ENCODE peak calls at places on chromosome 2, in seven cellular contexts. One of them, this sample, is unnamed.
A peak's percentile ranks its signal among the peaks of the same experiment; 100 is the strongest.

GRCh38 chr2:106187426-106187825 is 6.7 kb downstream of the UXS1 start:
- DNase-seq in psoas muscle: no peak
- DNase-seq in aorta: no peak
- DNase-seq in heart left ventricle: no peak
- DNase-seq in right cardiac atrium: no peak
- DNase-seq in neuronal stem cell: no peak
- DNase-seq in HepG2: no peak
- DNase-seq in this sample: no peak

GRCh38 chr2:37775908-37776250 is 104.4 kb upstream of the CDC42EP3 start:
- DNase-seq in psoas muscle: no peak
- DNase-seq in aorta: no peak
- DNase-seq in heart left ventricle: no peak
- DNase-seq in right cardiac atrium: no peak
- DNase-seq in neuronal stem cell: no peak
- DNase-seq in HepG2: no peak
- DNase-seq in this sample: peak; percentile 42

GRCh38 chr2:104786204-104786603 is 67.7 kb upstream of the POU3F3 start:
- DNase-seq in psoas muscle: no peak
- DNase-seq in aorta: no peak
- DNase-seq in heart left ventricle: no peak
- DNase-seq in right cardiac atrium: no peak
- DNase-seq in neuronal stem cell: no peak
- DNase-seq in HepG2: no peak
- DNase-seq in this sample: no peak

GRCh38 chr2:195596840-195597239 is 60.2 kb upstream of the SLC39A10 start:
- DNase-seq in psoas muscle: no peak
- DNase-seq in aorta: no peak
- DNase-seq in heart left ventricle: no peak
- DNase-seq in right cardiac atrium: no peak
- DNase-seq in neuronal stem cell: no peak
- DNase-seq in HepG2: no peak
- DNase-seq in this sample: no peak

GRCh38 chr2:53353372-53354111 is 414.1 kb upstream of the CHAC2 start:
- DNase-seq in psoas muscle: no peak
- DNase-seq in aorta: peak; percentile 48
- DNase-seq in heart left ventricle: no peak
- DNase-seq in right cardiac atrium: no peak
- DNase-seq in neuronal stem cell: peak; percentile 4
- DNase-seq in HepG2: no peak
- DNase-seq in this sample: no peak

GRCh38 chr2:53629527-53629926 is 138.1 kb upstream of the CHAC2 start:
- DNase-seq in psoas muscle: no peak
- DNase-seq in aorta: no peak
- DNase-seq in heart left ventricle: no peak
- DNase-seq in right cardiac atrium: no peak
- DNase-seq in neuronal stem cell: no peak
- DNase-seq in HepG2: no peak
- DNase-seq in this sample: no peak

GRCh38 chr2:179049203-179049545 is 763 bp downstream of the CCDC141 start:
- DNase-seq in psoas muscle: no peak
- DNase-seq in aorta: no peak
- DNase-seq in heart left ventricle: no peak
- DNase-seq in right cardiac atrium: no peak
- DNase-seq in neuronal stem cell: no peak
- DNase-seq in HepG2: no peak
- DNase-seq in this sample: no peak

GRCh38 chr2:144455979-144456378 is 63.9 kb downstream of the ZEB2 start:
- DNase-seq in psoas muscle: no peak
- DNase-seq in aorta: no peak
- DNase-seq in heart left ventricle: no peak
- DNase-seq in right cardiac atrium: no peak
- DNase-seq in neuronal stem cell: no peak
- DNase-seq in HepG2: no peak
- DNase-seq in this sample: no peak

GRCh38 chr2:44689516-44689915 is 252.0 kb upstream of the SIX3 start:
- DNase-seq in psoas muscle: no peak
- DNase-seq in aorta: no peak
- DNase-seq in heart left ventricle: no peak
- DNase-seq in right cardiac atrium: no peak
- DNase-seq in neuronal stem cell: no peak
- DNase-seq in HepG2: no peak
- DNase-seq in this sample: no peak

GRCh38 chr2:48448274-48449061 is 81.5 kb upstream of the STON1 start:
- DNase-seq in psoas muscle: no peak
- DNase-seq in aorta: no peak
- DNase-seq in heart left ventricle: no peak
- DNase-seq in right cardiac atrium: no peak
- DNase-seq in neuronal stem cell: no peak
- DNase-seq in HepG2: peak; percentile 85
- DNase-seq in this sample: no peak

GRCh38 chr2:190180313-190181065 is 118.0 kb upstream of the MSTN start:
- DNase-seq in psoas muscle: peak; percentile 71
- DNase-seq in aorta: peak; percentile 83
- DNase-seq in heart left ventricle: peak; percentile 74
- DNase-seq in right cardiac atrium: peak; percentile 91
- DNase-seq in neuronal stem cell: peak; percentile 55
- DNase-seq in HepG2: peak; percentile 86
- DNase-seq in this sample: no peak

GRCh38 chr2:172430671-172431070 is 3.3 kb downstream of the ITGA6 start:
- DNase-seq in psoas muscle: no peak
- DNase-seq in aorta: no peak
- DNase-seq in heart left ventricle: no peak
- DNase-seq in right cardiac atrium: no peak
- DNase-seq in neuronal stem cell: no peak
- DNase-seq in HepG2: no peak
- DNase-seq in this sample: no peak

GRCh38 chr2:165293439-165294420 is 54.5 kb downstream of the SCN2A start:
- DNase-seq in psoas muscle: no peak
- DNase-seq in aorta: no peak
- DNase-seq in heart left ventricle: peak; percentile 60
- DNase-seq in right cardiac atrium: no peak
- DNase-seq in neuronal stem cell: peak; percentile 70
- DNase-seq in HepG2: peak; percentile 81
- DNase-seq in this sample: no peak

GRCh38 chr2:25421289-25421688 is 79.6 kb upstream of the DNMT3A start:
- DNase-seq in psoas muscle: no peak
- DNase-seq in aorta: no peak
- DNase-seq in heart left ventricle: no peak
- DNase-seq in right cardiac atrium: no peak
- DNase-seq in neuronal stem cell: no peak
- DNase-seq in HepG2: no peak
- DNase-seq in this sample: no peak

GRCh38 chr2:223519471-223519870 is 82.7 kb downstream of the SCG2 start:
- DNase-seq in psoas muscle: no peak
- DNase-seq in aorta: no peak
- DNase-seq in heart left ventricle: no peak
- DNase-seq in right cardiac atrium: no peak
- DNase-seq in neuronal stem cell: no peak
- DNase-seq in HepG2: no peak
- DNase-seq in this sample: no peak

GRCh38 chr2:12070153-12070552 is 323.7 kb downstream of the LPIN1 start:
- DNase-seq in psoas muscle: no peak
- DNase-seq in aorta: no peak
- DNase-seq in heart left ventricle: no peak
- DNase-seq in right cardiac atrium: no peak
- DNase-seq in neuronal stem cell: no peak
- DNase-seq in HepG2: no peak
- DNase-seq in this sample: no peak

GRCh38 chr2:67070826-67071225 is 326.3 kb upstream of the ETAA1 start:
- DNase-seq in psoas muscle: no peak
- DNase-seq in aorta: no peak
- DNase-seq in heart left ventricle: no peak
- DNase-seq in right cardiac atrium: no peak
- DNase-seq in neuronal stem cell: no peak
- DNase-seq in HepG2: no peak
- DNase-seq in this sample: no peak
- H3K4me3 ChIP-seq in psoas muscle: no peak overlapping the region
- H3K4me3 ChIP-seq in aorta: no peak overlapping the region
- H3K4me3 ChIP-seq in heart left ventricle: no peak overlapping the region
- H3K4me3 ChIP-seq in right cardiac atrium: no peak overlapping the region
- H3K4me3 ChIP-seq in neuronal stem cell: no peak overlapping the region
- H3K4me3 ChIP-seq in HepG2: no peak overlapping the region
- H3K4me3 ChIP-seq in this sample: no peak overlapping the region

GRCh38 chr2:177427316-177427715 is 34.7 kb downstream of the AGPS start:
- DNase-seq in psoas muscle: no peak
- DNase-seq in aorta: no peak
- DNase-seq in heart left ventricle: no peak
- DNase-seq in right cardiac atrium: no peak
- DNase-seq in neuronal stem cell: no peak
- DNase-seq in HepG2: no peak
- DNase-seq in this sample: no peak

GRCh38 chr2:177432703-177433102 is 40.1 kb downstream of the AGPS start:
- DNase-seq in psoas muscle: no peak
- DNase-seq in aorta: no peak
- DNase-seq in heart left ventricle: no peak
- DNase-seq in right cardiac atrium: no peak
- DNase-seq in neuronal stem cell: no peak
- DNase-seq in HepG2: no peak
- DNase-seq in this sample: no peak

GRCh38 chr2:177433402-177433801 is 40.8 kb downstream of the AGPS start:
- DNase-seq in psoas muscle: no peak
- DNase-seq in aorta: no peak
- DNase-seq in heart left ventricle: no peak
- DNase-seq in right cardiac atrium: no peak
- DNase-seq in neuronal stem cell: no peak
- DNase-seq in HepG2: no peak
- DNase-seq in this sample: no peak

GRCh38 chr2:177429688-177430325 is 37.2 kb downstream of the AGPS start:
- DNase-seq in psoas muscle: no peak
- DNase-seq in aorta: no peak
- DNase-seq in heart left ventricle: no peak
- DNase-seq in right cardiac atrium: no peak
- DNase-seq in neuronal stem cell: no peak
- DNase-seq in HepG2: no peak
- DNase-seq in this sample: no peak

GRCh38 chr2:177430425-177430824 is 37.9 kb downstream of the AGPS start:
- DNase-seq in psoas muscle: no peak
- DNase-seq in aorta: no peak
- DNase-seq in heart left ventricle: no peak
- DNase-seq in right cardiac atrium: no peak
- DNase-seq in neuronal stem cell: no peak
- DNase-seq in HepG2: no peak
- DNase-seq in this sample: no peak
- H3K27ac ChIP-seq in psoas muscle: no peak overlapping the region
- H3K27ac ChIP-seq in aorta: no peak overlapping the region
- H3K27ac ChIP-seq in heart left ventricle: no peak overlapping the region
- H3K27ac ChIP-seq in right cardiac atrium: no peak overlapping the region
- H3K27ac ChIP-seq in neuronal stem cell: no peak overlapping the region
- H3K27ac ChIP-seq in HepG2: no peak overlapping the region
- H3K27ac ChIP-seq in this sample: no peak overlapping the region

GRCh38 chr2:9596621-9597311 is 34.0 kb downstream of the YWHAQ start:
- DNase-seq in psoas muscle: no peak
- DNase-seq in aorta: no peak
- DNase-seq in heart left ventricle: no peak
- DNase-seq in right cardiac atrium: no peak
- DNase-seq in neuronal stem cell: no peak
- DNase-seq in HepG2: no peak
- DNase-seq in this sample: no peak

GRCh38 chr2:9592699-9593098 is 37.1 kb upstream of the ADAM17 start:
- DNase-seq in psoas muscle: no peak
- DNase-seq in aorta: no peak
- DNase-seq in heart left ventricle: no peak
- DNase-seq in right cardiac atrium: no peak
- DNase-seq in neuronal stem cell: no peak
- DNase-seq in HepG2: no peak
- DNase-seq in this sample: no peak

GRCh38 chr2:9595746-9596145 is 35.1 kb downstream of the YWHAQ start:
- DNase-seq in psoas muscle: no peak
- DNase-seq in aorta: no peak
- DNase-seq in heart left ventricle: no peak
- DNase-seq in right cardiac atrium: no peak
- DNase-seq in neuronal stem cell: no peak
- DNase-seq in HepG2: no peak
- DNase-seq in this sample: no peak

GRCh38 chr2:9593936-9594335 is 36.9 kb downstream of the YWHAQ start:
- DNase-seq in psoas muscle: no peak
- DNase-seq in aorta: no peak
- DNase-seq in heart left ventricle: no peak
- DNase-seq in right cardiac atrium: no peak
- DNase-seq in neuronal stem cell: no peak
- DNase-seq in HepG2: no peak
- DNase-seq in this sample: no peak

GRCh38 chr2:9594361-9595063 is 36.3 kb downstream of the YWHAQ start:
- DNase-seq in psoas muscle: no peak
- DNase-seq in aorta: no peak
- DNase-seq in heart left ventricle: no peak
- DNase-seq in right cardiac atrium: no peak
- DNase-seq in neuronal stem cell: no peak
- DNase-seq in HepG2: peak; percentile 16
- DNase-seq in this sample: peak; percentile 44
- H3K4me3 ChIP-seq in psoas muscle: no peak overlapping the region
- H3K4me3 ChIP-seq in aorta: no peak overlapping the region
- H3K4me3 ChIP-seq in heart left ventricle: no peak overlapping the region
- H3K4me3 ChIP-seq in right cardiac atrium: no peak overlapping the region
- H3K4me3 ChIP-seq in neuronal stem cell: no peak overlapping the region
- H3K4me3 ChIP-seq in HepG2: no peak overlapping the region
- H3K4me3 ChIP-seq in this sample: no peak overlapping the region

GRCh38 chr2:15814406-15814805 is 125.9 kb upstream of the MYCN start:
- DNase-seq in psoas muscle: no peak
- DNase-seq in aorta: no peak
- DNase-seq in heart left ventricle: no peak
- DNase-seq in right cardiac atrium: no peak
- DNase-seq in neuronal stem cell: no peak
- DNase-seq in HepG2: no peak
- DNase-seq in this sample: no peak
- H3K27ac ChIP-seq in psoas muscle: no peak overlapping the region
- H3K27ac ChIP-seq in aorta: no peak overlapping the region
- H3K27ac ChIP-seq in heart left ventricle: no peak overlapping the region
- H3K27ac ChIP-seq in right cardiac atrium: no peak overlapping the region
- H3K27ac ChIP-seq in neuronal stem cell: no peak overlapping the region
- H3K27ac ChIP-seq in HepG2: no peak overlapping the region
- H3K27ac ChIP-seq in this sample: no peak overlapping the region

GRCh38 chr2:64929329-64929728 is 59.9 kb upstream of the SLC1A4 start:
- DNase-seq in psoas muscle: no peak
- DNase-seq in aorta: no peak
- DNase-seq in heart left ventricle: no peak
- DNase-seq in right cardiac atrium: no peak
- DNase-seq in neuronal stem cell: no peak
- DNase-seq in HepG2: no peak
- DNase-seq in this sample: no peak
- H3K4me3 ChIP-seq in psoas muscle: no peak overlapping the region
- H3K4me3 ChIP-seq in aorta: no peak overlapping the region
- H3K4me3 ChIP-seq in heart left ventricle: no peak overlapping the region
- H3K4me3 ChIP-seq in right cardiac atrium: no peak overlapping the region
- H3K4me3 ChIP-seq in neuronal stem cell: no peak overlapping the region
- H3K4me3 ChIP-seq in HepG2: no peak overlapping the region
- H3K4me3 ChIP-seq in this sample: no peak overlapping the region